ENCODE peak calls at places on chromosomes 16 and 17, in six cellular contexts. E, Y, Z, M, G and J are unnamed samples.

GRCh38 chr16:57133101-57133500 is 40.7 kb downstream of the CPNE2 start:
- DNase-seq in E (no peak), Y (no peak), Z (no peak), M (no peak), G (no peak), J (no peak)

GRCh38 chr16:77951788-77952187 is 70.6 kb upstream of the CLEC3A start:
- DNase-seq in E (no peak), Y (peak), Z (no peak), M (no peak), G (no peak), J (no peak)

GRCh38 chr16:5319799-5320198 is 222.2 kb upstream of the EEF2KMT start:
- DNase-seq in E (no peak), Y (no peak), Z (no peak), M (no peak), G (no peak), J (no peak)

GRCh38 chr17:75039238-75039637 is 7.5 kb downstream of the ATP5PD start:
- DNase-seq in E (no peak), Y (no peak), Z (no peak), M (no peak), G (no peak), J (no peak)

GRCh38 chr16:28494141-28494851 is at the start of gene APOBR:
- DNase-seq in E (no peak), Y (no peak), Z (peak), M (peak), G (peak), J (peak)

GRCh38 chr17:74532115-74532514 is 840 bp upstream of the CD300LB start:
- DNase-seq in E (no peak), Y (no peak), Z (no peak), M (no peak), G (peak), J (no peak)

GRCh38 chr17:8861482-8862181 is 5.8 kb downstream of the PIK3R6 start:
- DNase-seq in E (no peak), Y (no peak), Z (no peak), M (no peak), G (no peak), J (no peak)

GRCh38 chr16:66741971-66742396 is 9.4 kb downstream of the DYNC1LI2 start:
- DNase-seq in E (no peak), Y (no peak), Z (no peak), M (no peak), G (no peak), J (no peak)

GRCh38 chr16:81515281-81515680 is 70.7 kb downstream of the CMIP start:
- DNase-seq in E (no peak), Y (no peak), Z (no peak), M (no peak), G (no peak), J (no peak)

GRCh38 chr17:16377804-16378400 is 3.0 kb upstream of the UBB start:
- DNase-seq in E (peak), Y (no peak), Z (no peak), M (no peak), G (no peak), J (no peak)

GRCh38 chr17:38454528-38454927 is 26.3 kb downstream of the ARHGAP23 start:
- DNase-seq in E (peak), Y (peak), Z (no peak), M (no peak), G (peak), J (no peak)

GRCh38 chr16:53876811-53877210 is 172.9 kb downstream of the FTO start:
- DNase-seq in E (no peak), Y (no peak), Z (no peak), M (no peak), G (no peak), J (no peak)

GRCh38 chr16:82195917-82196494 is 26.0 kb upstream of the MPHOSPH6 start:
- DNase-seq in E (no peak), Y (no peak), Z (no peak), M (no peak), G (no peak), J (no peak)

GRCh38 chr17:15269087-15269486 is 4.0 kb upstream of the PMP22 start:
- DNase-seq in E (no peak), Y (no peak), Z (no peak), M (no peak), G (no peak), J (no peak)

GRCh38 chr17:35825206-35825605 is 15.9 kb downstream of the TAF15 start:
- DNase-seq in E (no peak), Y (no peak), Z (no peak), M (no peak), G (no peak), J (no peak)

GRCh38 chr17:48545022-48545376 is at the start of gene HOXB2:
- DNase-seq in E (no peak), Y (no peak), Z (no peak), M (no peak), G (no peak), J (no peak)

GRCh38 chr17:50329716-50330115 is 16.2 kb upstream of the XYLT2 start:
- DNase-seq in E (no peak), Y (no peak), Z (no peak), M (no peak), G (no peak), J (no peak)

GRCh38 chr17:352421-353212 is at the start of gene RPH3AL:
- DNase-seq in E (no peak), Y (peak), Z (no peak), M (no peak), G (no peak), J (no peak)

GRCh38 chr16:88459366-88460055 is 6.4 kb downstream of the ZFPM1 start:
- DNase-seq in E (no peak), Y (no peak), Z (no peak), M (no peak), G (no peak), J (no peak)